ENCODE peak calls at places on chromosomes 1 and 21, in eight cellular contexts. X is sigmoid colon, O is H1, T is adrenal gland, F is transverse colon, E is tibial nerve, K is IMR-90, C is esophagus squamous epithelium. Z is an unnamed sample.

GRCh38 chr1:66351913-66352312 is 182.0 kb upstream of the SGIP1 start:
- DNase-seq in K (no peak), O (no peak), T (no peak), X (no peak), F (no peak), C (no peak), E (no peak), Z (no peak)

GRCh38 chr21:45803613-45804340 is 160.3 kb downstream of the PCBP3 start:
- DNase-seq in F (no peak), O (no peak), E (no peak), X (no peak), T (no peak), C (no peak), K (no peak), Z (no peak)

GRCh38 chr1:197144570-197145325 is 1.7 kb downstream of the ASPM start:
- DNase-seq in O (no peak), F (no peak), E (no peak), T (no peak), C (no peak), K (peak; percentile 34), X (no peak), Z (no peak)

GRCh38 chr1:147129116-147129873 is 43.0 kb downstream of the PRKAB2 start:
- DNase-seq in O (no peak), K (no peak), E (no peak), C (no peak), X (no peak), T (no peak), F (no peak), Z (no peak)

GRCh38 chr1:216723274-216723780 is at the start of gene ESRRG:
- DNase-seq in C (no peak), F (peak; percentile 43), O (peak; percentile 80), E (no peak), X (no peak), T (peak; percentile 81), K (peak; percentile 17), Z (peak; percentile 59)

GRCh38 chr1:225480825-225481434 is 53.1 kb upstream of the LBR start:
- DNase-seq in X (peak; percentile 73), K (no peak), O (peak; percentile 95), E (no peak), T (no peak), C (no peak), F (peak; percentile 79), Z (peak; percentile 82)

GRCh38 chr21:41803316-41803715 is 36.5 kb upstream of the RIPK4 start:
- DNase-seq in O (no peak), C (no peak), K (no peak), F (no peak), T (no peak), E (no peak), X (no peak), Z (no peak)

GRCh38 chr1:5744342-5744741 is 247.9 kb downstream of the NPHP4 start:
- DNase-seq in C (no peak), F (no peak), X (peak; percentile 30), E (no peak), K (no peak), O (peak; percentile 29), T (no peak), Z (no peak)

GRCh38 chr21:45078877-45079281 is 4.5 kb downstream of the ADARB1 start:
- DNase-seq in T (no peak), X (peak; percentile 60), E (no peak), O (no peak), C (no peak), F (peak; percentile 44), K (peak; percentile 85), Z (no peak)

GRCh38 chr1:225700889-225701465 is 48.1 kb upstream of the ENAH start:
- DNase-seq in O (no peak), K (peak; percentile 41), C (no peak), T (no peak), E (no peak), F (no peak), X (no peak), Z (no peak)

GRCh38 chr1:37476460-37477197 is 2.2 kb downstream of the ZC3H12A start:
- DNase-seq in T (peak; percentile 88), K (peak; percentile 84), X (peak; percentile 94), E (peak; percentile 65), C (no peak), F (peak; percentile 82), O (no peak), Z (peak; percentile 85)

GRCh38 chr1:94160811-94161210 is 39.9 kb upstream of the ABCA4 start:
- DNase-seq in T (no peak), E (no peak), C (no peak), K (peak; percentile 86), O (no peak), F (no peak), X (no peak), Z (no peak)

GRCh38 chr1:2194319-2194897 is at the start of gene FAAP20:
- DNase-seq in T (no peak), C (no peak), K (peak; percentile 54), O (no peak), F (peak; percentile 77), X (peak; percentile 72), E (no peak), Z (peak; percentile 70)
- TF ChIP-seq POLR2A in T (peak; percentile 46), C (no peak), K (peak; percentile 79), O (peak; percentile 55), F (no peak), X (no peak), E (peak; percentile 52), Z (no peak)

GRCh38 chr1:150557813-150558212 is 8.6 kb downstream of the ADAMTSL4 start:
- DNase-seq in K (no peak), E (no peak), F (no peak), O (no peak), C (no peak), T (no peak), X (no peak), Z (no peak)
- H3K36me3 ChIP-seq in K (peaks cover 5% of the 10 kb centered on the region), E (no peaks in the 10 kb centered on the region), F (no peaks in the 10 kb centered on the region), O (no peaks in the 10 kb centered on the region), C (no peaks in the 10 kb centered on the region), T (no peaks in the 10 kb centered on the region), X (peaks cover 16% of the 10 kb centered on the region), Z (no peaks in the 10 kb centered on the region)

DNA sequence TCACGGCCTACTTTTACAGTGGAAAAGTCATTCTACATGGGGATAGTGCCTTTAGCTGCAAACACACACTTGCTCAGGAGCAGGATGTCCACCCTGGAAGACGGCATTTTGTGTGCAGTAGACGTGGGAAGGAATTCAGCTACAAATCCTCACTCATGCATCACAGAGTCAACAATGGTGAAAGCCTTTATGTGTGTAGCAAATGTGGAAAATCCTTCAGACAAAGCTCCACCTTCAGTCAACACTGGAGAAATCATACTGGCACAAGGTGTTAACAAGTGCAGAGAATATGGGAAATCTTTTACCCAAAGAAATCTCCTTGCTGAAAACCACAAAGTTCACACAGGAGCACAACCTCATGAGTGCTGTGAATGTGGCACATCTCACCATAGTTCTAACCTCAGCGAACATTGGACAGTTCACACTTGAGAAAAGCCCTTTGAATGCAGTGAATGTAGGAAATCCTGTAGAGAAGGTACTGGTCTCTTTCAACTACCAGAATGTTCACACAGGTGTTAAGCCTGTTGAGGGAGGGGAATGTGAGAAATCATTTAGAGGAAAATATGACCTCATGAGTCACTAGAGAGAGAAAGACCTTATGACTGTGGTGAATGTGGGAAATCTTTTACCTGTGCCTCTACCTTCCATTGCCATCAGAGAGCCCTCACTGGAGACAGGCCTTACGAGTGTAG is 101.8 kb downstream of the PTGS2 start:
- DNase-seq in E (no peak), T (no peak), O (no peak), K (no peak), C (no peak), X (no peak), F (no peak), Z (no peak)
- H3K27ac ChIP-seq in E (no peak overlapping the region), T (no peak overlapping the region), O (no peak overlapping the region), K (no peak overlapping the region), C (no peak overlapping the region), X (no peak overlapping the region), F (no peak overlapping the region), Z (no peak overlapping the region)

GRCh38 chr1:99766378-99766800 is at the start of gene FRRS1:
- DNase-seq in C (no peak), E (peak; percentile 38), K (peak; percentile 64), X (no peak), O (no peak), F (peak; percentile 75), T (peak; percentile 83), Z (peak; percentile 82)
- TF ChIP-seq POLR2A in C (no peak), E (no peak), K (no peak), X (no peak), O (peak; percentile 21), F (peak; percentile 65), T (peak; percentile 85), Z (peak; percentile 84)

GRCh38 chr1:115655916-115656315 is 14.1 kb downstream of the VANGL1 start:
- DNase-seq in C (no peak), O (no peak), T (no peak), E (no peak), F (no peak), X (no peak), K (no peak), Z (no peak)
- H3K36me3 ChIP-seq in C (no peaks in the 10 kb centered on the region), O (peaks cover 11% of the 10 kb centered on the region), T (peaks cover 6% of the 10 kb centered on the region), E (no peaks in the 10 kb centered on the region), F (peaks cover 12% of the 10 kb centered on the region), X (peaks cover 42% of the 10 kb centered on the region), K (peaks cover 3% of the 10 kb centered on the region), Z (no peaks in the 10 kb centered on the region)

GRCh38 chr1:110123224-110123623 is 11.0 kb downstream of the UBL4B start:
- DNase-seq in C (no peak), E (no peak), K (peak; percentile 15), O (no peak), T (no peak), F (no peak), X (no peak), Z (no peak)
- H3K27ac ChIP-seq in C (no peak overlapping the region), E (no peak overlapping the region), K (no peak overlapping the region), O (no peak overlapping the region), T (no peak overlapping the region), F (no peak overlapping the region), X (no peak overlapping the region), Z (no peak overlapping the region)

GRCh38 chr1:40382601-40383000 is 9.1 kb downstream of the SMAP2 start:
- DNase-seq in K (no peak), X (no peak), C (no peak), F (no peak), T (no peak), O (no peak), E (no peak), Z (peak; percentile 38)

GRCh38 chr1:40384413-40384762 is 10.9 kb downstream of the SMAP2 start:
- DNase-seq in F (no peak), E (no peak), C (no peak), T (no peak), K (no peak), X (no peak), O (no peak), Z (peak; percentile 57)

GRCh38 chr1:40384887-40385286 is 11.4 kb downstream of the SMAP2 start:
- DNase-seq in X (no peak), O (no peak), C (no peak), F (no peak), T (no peak), E (no peak), K (no peak), Z (no peak)

GRCh38 chr1:40383095-40383487 is 9.6 kb downstream of the SMAP2 start:
- DNase-seq in F (no peak), X (no peak), T (no peak), K (no peak), O (peak; percentile 48), E (no peak), C (no peak), Z (peak; percentile 39)

GRCh38 chr1:40383488-40384412 is 10.2 kb downstream of the SMAP2 start:
- DNase-seq in T (no peak), X (no peak), E (no peak), C (no peak), F (no peak), O (no peak), K (peak; percentile 93), Z (peak; percentile 46)
- TF ChIP-seq POLR2A in T (no peak), X (no peak), E (no peak), C (no peak), F (no peak), O (no peak), K (no peak), Z (no peak)